ENCODE peak calls at places on chromosomes 3 and 15, in five cellular contexts. B is uterus, G is OCI-LY7, V is tibial artery, Q is endodermal cell. O is an unnamed sample.

GRCh38 chr15:77037475-77038209 is 33.3 kb downstream of the TSPAN3 start:
- DNase-seq in B (peak; percentile 13), G (no peak), V (peak; percentile 59), Q (no peak), O (peak; percentile 12)

GRCh38 chr15:76071816-76072215 is 12.0 kb downstream of the TMEM266 start:
- DNase-seq in B (no peak), G (no peak), V (no peak), Q (no peak), O (no peak)

GRCh38 chr15:64619880-64620839 is 155.2 kb downstream of the RBPMS2 start:
- DNase-seq in B (no peak), G (no peak), V (no peak), Q (no peak), O (no peak)

GRCh38 chr3:99315896-99316295 is 322.5 kb upstream of the COL8A1 start:
- DNase-seq in B (no peak), G (no peak), V (no peak), Q (no peak), O (no peak)

GRCh38 chr3:34842706-34843478 is 796.4 kb upstream of the ARPP21 start:
- DNase-seq in B (no peak), G (no peak), V (no peak), Q (peak; percentile 57), O (no peak)

GRCh38 chr15:96338772-96339661 is 8.5 kb downstream of the NR2F2 start:
- DNase-seq in B (no peak), G (no peak), V (no peak), Q (peak; percentile 47), O (no peak)

GRCh38 chr3:128400683-128401082 is 66.0 kb downstream of the DNAJB8 start:
- DNase-seq in B (no peak), G (no peak), V (no peak), Q (peak; percentile 71), O (no peak)

GRCh38 chr15:50055333-50056278 is 63.4 kb downstream of the ATP8B4 start:
- DNase-seq in B (no peak), G (no peak), V (no peak), Q (no peak), O (no peak)

GRCh38 chr3:16056210-16056607 is 118.3 kb upstream of the GALNT15 start:
- DNase-seq in B (no peak), G (no peak), V (peak; percentile 88), Q (no peak), O (no peak)

GRCh38 chr15:24856397-24857093 is 98.2 kb upstream of the SNRPN start:
- DNase-seq in B (no peak), G (no peak), V (peak; percentile 70), Q (peak; percentile 96), O (no peak)

GRCh38 chr3:69499899-69500316 is 114.0 kb upstream of the FRMD4B start:
- DNase-seq in B (no peak), G (no peak), V (peak; percentile 82), Q (no peak), O (peak; percentile 52)

GRCh38 chr3:127738192-127738840 is 65.6 kb downstream of the ABTB1 start:
- DNase-seq in B (no peak), G (no peak), V (no peak), Q (no peak), O (no peak)

GRCh38 chr3:22700876-22701275 is 502.3 kb upstream of the UBE2E2 start:
- DNase-seq in B (no peak), G (no peak), V (no peak), Q (no peak), O (no peak)

GRCh38 chr3:57927916-57928315 is 80.3 kb upstream of the FLNB start:
- DNase-seq in B (no peak), G (no peak), V (no peak), Q (no peak), O (no peak)

GRCh38 chr3:65752636-65753035 is 286.1 kb downstream of the MAGI1 start:
- DNase-seq in B (no peak), G (no peak), V (no peak), Q (no peak), O (no peak)

GRCh38 chr3:63097396-63097795 is 180.7 kb upstream of the SYNPR start:
- DNase-seq in B (no peak), G (no peak), V (no peak), Q (no peak), O (no peak)

GRCh38 chr3:162217603-162218002 is 721.0 kb downstream of the OTOL1 start:
- DNase-seq in B (no peak), G (no peak), V (no peak), Q (no peak), O (no peak)

GRCh38 chr3:5731100-5731499 is 543.6 kb downstream of the EDEM1 start:
- DNase-seq in B (no peak), G (peak; percentile 2), V (no peak), Q (peak; percentile 49), O (no peak)

GRCh38 chr3:72962317-72962716 is 34.3 kb upstream of the PPP4R2 start:
- DNase-seq in B (no peak), G (no peak), V (no peak), Q (no peak), O (no peak)

GRCh38 chr3:126245811-126246727 is 65.7 kb upstream of the ALDH1L1 start:
- DNase-seq in B (no peak), G (peak; percentile 66), V (peak; percentile 81), Q (peak; percentile 81), O (no peak)

GRCh38 chr3:52062499-52062898 is 6.1 kb upstream of the DUSP7 start:
- DNase-seq in B (peak; percentile 47), G (peak; percentile 19), V (no peak), Q (no peak), O (no peak)

GRCh38 chr3:46162975-46163550 is 45.0 kb downstream of the CCR1 start:
- DNase-seq in B (no peak), G (no peak), V (no peak), Q (peak; percentile 82), O (no peak)

GRCh38 chr15:77964193-77964592 is 113.3 kb downstream of the TBC1D2B start:
- DNase-seq in B (no peak), G (no peak), V (no peak), Q (no peak), O (no peak)

GRCh38 chr3:10955694-10956453 is 36.7 kb upstream of the SLC6A1 start:
- DNase-seq in B (peak; percentile 32), G (no peak), V (no peak), Q (no peak), O (peak; percentile 50)

GRCh38 chr3:149657458-149657795 is 398 bp downstream of the WWTR1 start:
- DNase-seq in B (peak; percentile 67), G (no peak), V (peak; percentile 84), Q (peak; percentile 81), O (peak; percentile 75)

GRCh38 chr3:2099779-2100191 is 1.1 kb downstream of the CNTN4 start:
- DNase-seq in B (no peak), G (no peak), V (no peak), Q (peak; percentile 76), O (no peak)

GRCh38 chr3:170695486-170696069 is 109.7 kb upstream of the SLC7A14 start:
- DNase-seq in B (no peak), G (no peak), V (no peak), Q (no peak), O (no peak)

DNA sequence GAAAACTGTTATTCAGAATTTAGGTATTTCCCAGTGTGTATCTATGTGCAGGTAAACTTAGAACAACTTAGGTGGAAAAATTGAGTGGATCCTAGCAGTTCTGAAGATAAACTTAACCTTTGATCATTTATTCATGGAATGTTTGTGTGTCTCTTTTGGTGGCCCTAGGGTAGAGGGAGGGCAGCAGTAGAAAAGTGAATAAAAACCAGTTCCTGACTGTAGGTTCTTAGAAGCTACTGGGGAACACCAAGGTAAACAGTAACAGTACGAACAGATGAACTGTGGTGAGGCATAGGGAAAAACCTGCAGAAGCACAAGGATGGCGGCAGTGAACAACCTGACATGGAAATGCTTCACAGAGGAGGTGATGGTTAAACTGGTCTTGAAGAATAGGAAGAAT is 2.5 kb downstream of the SNRK start:
- DNase-seq in B (no peak), G (no peak), V (no peak), Q (no peak), O (no peak)
- H3K4me3 ChIP-seq in B (peak overlapping the region; percentile 33), G (peak overlapping the region; percentile 73), V (peak overlapping the region; percentile 66), Q (peak overlapping the region; percentile 97), O (no peak overlapping the region)

GRCh38 chr3:42983927-42984326 is 4.8 kb downstream of the GASK1A start:
- DNase-seq in B (no peak), G (no peak), V (no peak), Q (peak; percentile 33), O (no peak)

GRCh38 chr3:42979044-42979962 is at the start of gene GASK1A:
- DNase-seq in B (peak; percentile 72), G (no peak), V (peak; percentile 84), Q (peak; percentile 90), O (peak; percentile 71)

GRCh38 chr3:42982645-42983412 is 3.7 kb downstream of the GASK1A start:
- DNase-seq in B (no peak), G (no peak), V (peak; percentile 83), Q (peak; percentile 52), O (no peak)

GRCh38 chr3:42980909-42981308 is 1.8 kb downstream of the GASK1A start:
- DNase-seq in B (peak; percentile 29), G (no peak), V (peak; percentile 79), Q (no peak), O (peak; percentile 54)

DNA sequence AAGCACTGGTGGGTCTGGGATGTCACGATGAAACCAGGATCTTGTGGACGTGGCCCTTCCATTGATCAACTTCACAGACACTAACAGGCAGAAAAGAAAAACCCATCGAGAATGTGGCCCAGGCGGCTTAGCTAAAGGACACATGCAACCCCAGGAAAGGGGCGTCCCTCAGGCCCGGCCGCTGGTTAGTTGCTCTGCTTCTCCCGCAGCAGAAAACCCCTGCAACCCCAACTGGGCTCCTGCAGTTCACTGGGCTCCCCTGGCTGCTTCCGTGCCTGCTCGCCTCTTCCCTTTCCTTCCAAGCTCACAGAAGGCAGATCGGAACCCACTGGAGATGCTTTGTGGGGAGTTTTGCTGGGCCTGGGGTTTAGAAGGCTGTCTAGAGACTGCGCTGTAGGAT is 1.1 kb downstream of the GASK1A start:
- DNase-seq in B (no peak), G (no peak), V (no peak), Q (peak; percentile 66), O (no peak)
- H3K4me3 ChIP-seq in B (peak overlapping the region; percentile 57), G (no peak overlapping the region), V (peak overlapping the region; percentile 70), Q (peak overlapping the region; percentile 83), O (peak overlapping the region; percentile 73)

DNA sequence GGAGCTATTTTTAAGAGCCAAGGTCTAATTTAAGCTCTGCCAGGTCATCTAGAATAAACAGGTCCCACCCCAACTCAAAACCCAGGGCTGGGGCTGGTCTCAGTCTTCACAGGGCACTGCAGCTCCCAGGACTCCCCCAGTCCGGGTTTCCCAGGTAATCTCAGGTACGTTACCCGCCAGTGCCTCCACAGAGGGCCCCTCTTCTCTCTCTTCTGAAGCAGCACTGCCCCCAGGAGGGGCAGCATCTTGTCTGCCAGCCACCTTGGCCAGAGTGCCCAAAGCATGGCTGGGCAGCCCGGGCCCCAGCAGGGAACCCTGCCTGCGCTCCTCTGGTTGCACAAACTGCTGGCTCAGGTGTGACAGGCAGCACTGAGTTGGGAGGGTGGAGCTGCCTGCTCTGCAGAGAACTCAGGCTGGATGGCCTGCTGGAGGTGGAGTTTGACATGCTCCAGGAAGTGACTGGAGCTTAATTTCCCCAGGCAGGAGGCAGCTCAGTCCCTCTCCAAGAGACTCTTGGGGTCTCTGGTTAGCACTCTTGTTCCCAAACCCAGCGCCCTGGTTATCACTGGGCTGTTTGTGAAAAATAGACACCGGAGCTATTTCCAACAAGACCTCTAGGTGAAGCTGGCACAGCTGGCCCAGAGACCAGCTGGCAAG is at the start of gene PLA2G4F:
- DNase-seq in B (no peak), G (no peak), V (peak; percentile 51), Q (peak; percentile 72), O (no peak)
- H3K4me3 ChIP-seq in B (no peak within 1 kb of the TSS), G (no peak within 1 kb of the TSS), V (no peak within 1 kb of the TSS), Q (no peak within 1 kb of the TSS), O (no peak within 1 kb of the TSS)

GRCh38 chr15:68875377-68876116 is 54.8 kb upstream of the SPESP1 start:
- DNase-seq in B (peak; percentile 91), G (peak; percentile 94), V (peak; percentile 93), Q (peak; percentile 98), O (peak; percentile 95)
- H3K4me3 ChIP-seq in B (peak overlapping the region; percentile 26), G (peak overlapping the region; percentile 22), V (peak overlapping the region; percentile 49), Q (peak overlapping the region; percentile 78), O (peak overlapping the region; percentile 31)